ENCODE peak calls at places on chromosomes 6 and 20, in nine cellular contexts. D is nucleus accumbens; G is lower leg skin; Q is activated naive CD4-positive, alpha-beta T cell; O is GDM1; I is pons; K is AG08395; Y is CD8-positive, alpha-beta T cell; J is T-helper 17 cell. V is an unnamed sample.

GRCh38 chr6:5121479-5121878 is 36.3 kb downstream of the PPP1R3G start:
- DNase-seq in D (no peak), G (peak), Q (no peak), O (no peak), I (no peak), K (no peak), Y (no peak), J (no peak), V (no peak)

GRCh38 chr6:88349511-88349910 is 183.4 kb upstream of the CNR1 start:
- DNase-seq in D (no peak), G (no peak), Q (no peak), O (no peak), I (no peak), K (no peak), Y (no peak), J (no peak), V (no peak)

GRCh38 chr20:38222231-38222922 is 38.2 kb downstream of the KIAA1755 start:
- DNase-seq in D (peak), G (no peak), Q (peak), O (peak), I (no peak), K (peak), Y (peak), J (peak), V (no peak)

GRCh38 chr6:132919028-132919427 is 104.7 kb downstream of the RPS12 start:
- DNase-seq in D (no peak), G (no peak), Q (no peak), O (no peak), I (no peak), K (no peak), Y (no peak), J (no peak), V (no peak)

GRCh38 chr20:17557675-17558006 is 12.2 kb upstream of the DSTN start:
- DNase-seq in D (no peak), G (no peak), Q (no peak), O (no peak), I (no peak), K (peak), Y (no peak), J (no peak), V (no peak)

GRCh38 chr20:58069796-58070663 is 158.4 kb downstream of the ANKRD60 start:
- DNase-seq in D (no peak), G (peak), Q (no peak), O (no peak), I (no peak), K (no peak), Y (no peak), J (no peak), V (peak)

GRCh38 chr6:107784669-107785068 is 39.4 kb downstream of the SCML4 start:
- DNase-seq in D (no peak), G (no peak), Q (no peak), O (no peak), I (no peak), K (no peak), Y (no peak), J (no peak), V (no peak)

GRCh38 chr20:4108495-4109306 is 93.3 kb upstream of the RNF24 start:
- DNase-seq in D (peak), G (no peak), Q (peak), O (peak), I (peak), K (peak), Y (peak), J (peak), V (no peak)

GRCh38 chr6:121830759-121831158 is 395.3 kb downstream of the GJA1 start:
- DNase-seq in D (no peak), G (no peak), Q (no peak), O (no peak), I (no peak), K (no peak), Y (no peak), J (no peak), V (no peak)

GRCh38 chr6:8904754-8905153 is 469.4 kb upstream of the SLC35B3 start:
- DNase-seq in D (no peak), G (no peak), Q (no peak), O (no peak), I (no peak), K (no peak), Y (no peak), J (no peak), V (no peak)

GRCh38 chr6:125444234-125444949 is 142.6 kb upstream of the HDDC2 start:
- DNase-seq in D (peak), G (no peak), Q (no peak), O (no peak), I (peak), K (no peak), Y (no peak), J (no peak), V (no peak)

GRCh38 chr6:579339-579738 is 77.6 kb downstream of the HUS1B start:
- DNase-seq in D (no peak), G (no peak), Q (no peak), O (no peak), I (no peak), K (peak), Y (no peak), J (no peak), V (no peak)

GRCh38 chr20:62238569-62239277 is 402 bp downstream of the OSBPL2 start:
- DNase-seq in D (no peak), G (no peak), Q (no peak), O (no peak), I (no peak), K (peak), Y (no peak), J (no peak), V (no peak)

GRCh38 chr20:23350855-23351838 is 556 bp downstream of the NXT1 start:
- DNase-seq in D (peak), G (peak), Q (peak), O (no peak), I (peak), K (peak), Y (peak), J (peak), V (no peak)

GRCh38 chr6:73951186-73951585 is 255.2 kb downstream of the CD109 start:
- DNase-seq in D (no peak), G (no peak), Q (no peak), O (no peak), I (peak), K (peak), Y (no peak), J (no peak), V (no peak)

GRCh38 chr6:104574135-104574750 is 285.5 kb downstream of the HACE1 start:
- DNase-seq in D (no peak), G (no peak), Q (no peak), O (no peak), I (no peak), K (no peak), Y (no peak), J (no peak), V (no peak)

GRCh38 chr6:44004625-44005506 is 122.4 kb downstream of the MRPL14 start:
- DNase-seq in D (peak), G (no peak), Q (no peak), O (no peak), I (peak), K (no peak), Y (no peak), J (no peak), V (no peak)

GRCh38 chr6:147205690-147206600 is 1.7 kb downstream of the STXBP5 start:
- DNase-seq in D (no peak), G (no peak), Q (no peak), O (no peak), I (peak), K (peak), Y (no peak), J (no peak), V (no peak)

GRCh38 chr6:125357515-125358256 is 55.9 kb upstream of the HDDC2 start:
- DNase-seq in D (no peak), G (no peak), Q (no peak), O (no peak), I (peak), K (no peak), Y (no peak), J (no peak), V (no peak)

GRCh38 chr6:43435682-43436437 is 8.5 kb downstream of the ABCC10 start:
- DNase-seq in D (no peak), G (no peak), Q (no peak), O (no peak), I (no peak), K (peak), Y (no peak), J (no peak), V (no peak)

GRCh38 chr6:139587469-139587868 is 213.0 kb upstream of the CITED2 start:
- DNase-seq in D (no peak), G (no peak), Q (no peak), O (no peak), I (no peak), K (peak), Y (no peak), J (no peak), V (no peak)